ENCODE peak calls at places on chromosomes 3 and 15, in six cellular contexts. N is astrocyte of the spinal cord, S is esophagus muscularis mucosa, T is progenitor cell of endocrine pancreas, R is lung, O is cardiac fibroblast. H is an unnamed sample.

GRCh38 chr3:112650472-112650871 is 9.5 kb upstream of the CCDC80 start:
- DNase-seq in N (peak), O (peak), S (no peak), R (no peak), T (no peak), H (no peak)

GRCh38 chr15:98548172-98548971 is 100.0 kb upstream of the IGF1R start:
- DNase-seq in O (peak), T (peak), R (peak), N (peak), S (peak), H (peak)

GRCh38 chr3:151568095-151568685 is 107.3 kb upstream of the IGSF10 start:
- DNase-seq in O (peak), N (no peak), T (no peak), R (no peak), S (no peak), H (no peak)

GRCh38 chr3:161217496-161217895 is 3.6 kb upstream of the NMD3 start:
- DNase-seq in O (peak), T (no peak), N (no peak), R (no peak), S (no peak), H (no peak)

GRCh38 chr3:185766645-185767323 is 58.1 kb downstream of the IGF2BP2 start:
- DNase-seq in N (no peak), O (peak), S (no peak), T (no peak), R (no peak), H (no peak)

GRCh38 chr3:31011383-31011782 is 116.9 kb upstream of the GADL1 start:
- DNase-seq in O (no peak), T (no peak), N (no peak), R (no peak), S (no peak), H (no peak)

GRCh38 chr3:38634133-38634532 is 15.4 kb downstream of the SCN5A start:
- DNase-seq in N (peak), T (no peak), R (no peak), S (no peak), O (peak), H (no peak)

GRCh38 chr15:70323111-70323851 is 225.6 kb upstream of the TLE3 start:
- DNase-seq in N (peak), S (peak), R (no peak), O (no peak), T (no peak), H (peak)

GRCh38 chr15:69074843-69075224 is 60.3 kb downstream of the NOX5 start:
- DNase-seq in S (no peak), R (no peak), N (peak), T (no peak), O (no peak), H (no peak)

GRCh38 chr3:153084431-153084830 is 77.6 kb upstream of the RAP2B start:
- DNase-seq in O (no peak), N (no peak), R (no peak), T (no peak), S (no peak), H (no peak)

GRCh38 chr3:195770081-195770840 is 41.5 kb downstream of the MUC4 start:
- DNase-seq in N (no peak), S (no peak), O (no peak), T (no peak), R (no peak), H (no peak)

GRCh38 chr3:65479967-65480366 is 558.8 kb downstream of the MAGI1 start:
- DNase-seq in R (no peak), S (no peak), O (peak), N (peak), T (no peak), H (no peak)

GRCh38 chr3:24730173-24730572 is 235.5 kb upstream of the THRB start:
- DNase-seq in N (no peak), S (no peak), R (no peak), O (peak), T (no peak), H (no peak)

GRCh38 chr3:35944915-35945710 is 305.8 kb downstream of the ARPP21 start:
- DNase-seq in R (no peak), O (peak), T (no peak), N (peak), S (no peak), H (no peak)

GRCh38 chr3:100561459-100562158 is 47.8 kb upstream of the ADGRG7 start:
- DNase-seq in N (peak), O (peak), T (no peak), S (no peak), R (no peak), H (no peak)

GRCh38 chr3:31422237-31422636 is 110.5 kb upstream of the STT3B start:
- DNase-seq in S (no peak), T (no peak), R (no peak), N (no peak), O (no peak), H (no peak)

DNA sequence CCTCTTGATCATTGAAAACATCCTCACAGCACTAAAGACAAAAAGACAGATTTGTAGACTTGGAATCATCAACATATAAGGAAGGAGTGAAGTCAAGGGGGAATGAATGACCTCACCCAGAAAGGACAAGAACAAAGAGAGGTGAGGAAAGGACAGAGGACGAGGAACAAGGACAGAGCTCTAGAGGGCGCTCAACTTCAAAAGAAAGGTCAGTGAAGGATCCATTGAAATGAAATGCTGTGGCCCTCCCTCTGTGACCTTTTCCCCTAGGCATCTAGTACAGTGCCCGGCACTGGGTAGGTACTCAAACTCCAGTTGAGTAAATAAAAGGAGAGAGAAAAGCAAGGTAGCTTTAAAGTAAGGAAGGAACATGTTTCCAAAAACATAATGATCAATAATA is 2.6 kb downstream of the ATP8B4 start:
- DNase-seq in N (peak), S (no peak), O (peak), R (no peak), T (no peak), H (no peak)
- TF ChIP-seq CTCF in N (peak), S (no peak), O (peak), R (no peak), T (no peak), H (peak)

GRCh38 chr15:43941071-43941470 is 114.3 kb downstream of the WDR76 start:
- DNase-seq in S (peak), O (no peak), R (no peak), N (no peak), T (no peak), H (no peak)
- TF ChIP-seq CTCF in S (no peak), O (no peak), R (no peak), N (no peak), T (no peak), H (no peak)

GRCh38 chr3:134485075-134485536 is 679 bp downstream of the ANAPC13 start:
- DNase-seq in T (no peak), S (no peak), R (no peak), O (peak), N (no peak), H (no peak)

GRCh38 chr3:134483195-134483890 is 2.4 kb downstream of the ANAPC13 start:
- DNase-seq in R (no peak), S (no peak), N (peak), O (peak), T (no peak), H (no peak)

GRCh38 chr3:134487406-134487805 is 1.5 kb downstream of the CEP63 start:
- DNase-seq in O (no peak), N (no peak), R (no peak), T (no peak), S (no peak), H (no peak)

GRCh38 chr3:134486577-134487041 is 752 bp downstream of the CEP63 start:
- DNase-seq in N (peak), T (no peak), O (peak), R (no peak), S (no peak), H (no peak)

GRCh38 chr3:134485620-134486576 is at the start of the genes ANAPC13 and CEP63:
- DNase-seq in O (peak), N (peak), T (peak), S (peak), R (peak), H (peak)
- TF ChIP-seq CTCF in O (no peak), N (no peak), T (no peak), S (no peak), R (no peak), H (no peak)

DNA sequence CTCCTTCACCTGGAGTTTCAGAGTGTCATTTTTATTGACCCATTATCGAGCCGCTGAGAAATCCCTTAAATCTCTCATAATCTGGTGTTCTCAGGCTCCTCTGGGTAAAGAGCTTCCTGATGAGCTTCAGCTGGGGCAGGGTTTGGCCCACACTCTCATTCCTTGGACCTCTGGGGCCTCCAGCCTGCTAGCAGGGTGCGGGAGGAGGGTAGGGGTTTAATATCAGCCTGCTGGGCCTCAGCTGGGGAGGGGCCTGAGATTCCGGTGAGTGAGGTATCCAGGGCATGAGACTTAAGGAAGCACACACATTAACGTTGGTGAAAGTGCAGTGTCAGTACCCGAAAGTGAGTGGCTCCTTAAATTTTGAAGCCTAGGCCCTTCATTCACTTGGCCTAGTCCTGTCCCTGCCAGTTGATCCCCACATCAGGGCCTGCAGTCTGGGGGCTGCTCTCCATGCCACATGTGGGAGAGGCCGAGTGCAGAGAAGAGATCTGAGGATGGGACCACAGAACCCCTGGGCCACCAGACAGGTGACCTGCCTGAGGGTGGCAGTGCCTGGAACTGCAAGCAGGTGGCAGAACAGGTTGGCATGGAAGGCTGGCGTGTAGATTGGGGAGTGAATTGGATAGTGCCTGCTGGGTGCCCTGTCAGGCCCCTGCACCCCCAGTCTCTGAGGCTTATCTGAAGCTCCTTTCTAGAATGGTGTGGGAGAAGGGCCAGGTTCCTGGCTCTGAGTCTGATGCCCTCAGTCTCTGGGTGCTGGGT is 16.1 kb downstream of the C3orf18 start:
- DNase-seq in S (no peak), R (no peak), O (no peak), T (no peak), N (no peak), H (no peak)
- TF ChIP-seq CTCF in S (no peak), R (no peak), O (no peak), T (no peak), N (peak), H (no peak)

GRCh38 chr3:160134964-160135363 is 90.3 kb upstream of the C3orf80 start:
- DNase-seq in O (peak), R (no peak), N (no peak), T (no peak), S (no peak), H (no peak)

GRCh38 chr3:160134454-160134853 is 90.8 kb upstream of the C3orf80 start:
- DNase-seq in N (no peak), T (no peak), R (no peak), S (no peak), O (no peak), H (no peak)

GRCh38 chr3:160135850-160136249 is 89.4 kb upstream of the C3orf80 start:
- DNase-seq in N (no peak), O (no peak), R (no peak), S (no peak), T (no peak), H (no peak)

GRCh38 chr3:160132226-160132625 is 93.0 kb upstream of the C3orf80 start:
- DNase-seq in R (no peak), O (no peak), N (no peak), S (no peak), T (no peak), H (no peak)

GRCh38 chr3:160133757-160134156 is 91.5 kb upstream of the C3orf80 start:
- DNase-seq in N (no peak), S (no peak), R (no peak), O (no peak), T (no peak), H (no peak)
- TF ChIP-seq CTCF in N (peak), S (no peak), R (no peak), O (peak), T (no peak), H (no peak)